ENCODE peak calls at places on chromosomes 12 and 14, in seven cellular contexts. L is IMR-90, U is upper lobe of left lung, Q is heart right ventricle, N is fibroblast of lung, X is uterus, P is psoas muscle. G is an unnamed sample.

GRCh38 chr12:19003110-19003509 is 126.4 kb upstream of the PLEKHA5 start:
- DNase-seq in L (no peak), U (no peak), Q (no peak), N (no peak), X (no peak), P (no peak), G (no peak)

GRCh38 chr14:90398315-90398811 is 1.5 kb downstream of the CALM1 start:
- DNase-seq in L (no peak), U (peak; percentile 59), Q (no peak), N (no peak), X (no peak), P (no peak), G (no peak)

GRCh38 chr12:131860472-131861260 is 32.5 kb downstream of the MMP17 start:
- DNase-seq in L (peak; percentile 57), U (peak; percentile 82), Q (peak; percentile 49), N (peak; percentile 90), X (no peak), P (peak; percentile 76), G (no peak)

GRCh38 chr14:32366256-32366655 is 37.2 kb downstream of the AKAP6 start:
- DNase-seq in L (no peak), U (no peak), Q (no peak), N (peak; percentile 31), X (no peak), P (no peak), G (no peak)

GRCh38 chr14:97166497-97166896 is 369.3 kb downstream of the VRK1 start:
- DNase-seq in L (no peak), U (no peak), Q (no peak), N (no peak), X (no peak), P (no peak), G (no peak)

GRCh38 chr12:121120989-121121755 is 11.5 kb upstream of the P2RX7 start:
- DNase-seq in L (no peak), U (no peak), Q (no peak), N (no peak), X (no peak), P (no peak), G (no peak)

GRCh38 chr14:72089625-72090024 is 157.4 kb downstream of the RGS6 start:
- DNase-seq in L (no peak), U (no peak), Q (no peak), N (no peak), X (no peak), P (no peak), G (no peak)

GRCh38 chr12:45727994-45728624 is 1.4 kb upstream of the ARID2 start:
- DNase-seq in L (peak; percentile 5), U (no peak), Q (no peak), N (no peak), X (no peak), P (no peak), G (no peak)

GRCh38 chr12:18811268-18811667 is 73.3 kb downstream of the CAPZA3 start:
- DNase-seq in L (no peak), U (no peak), Q (no peak), N (peak; percentile 55), X (no peak), P (no peak), G (no peak)

GRCh38 chr12:124078800-124079199 is 105.8 kb downstream of the ZNF664 start:
- DNase-seq in L (no peak), U (peak; percentile 68), Q (no peak), N (no peak), X (no peak), P (no peak), G (no peak)

GRCh38 chr12:130288201-130288600 is 49.5 kb upstream of the PIWIL1 start:
- DNase-seq in L (no peak), U (no peak), Q (no peak), N (no peak), X (no peak), P (no peak), G (no peak)

GRCh38 chr12:22285871-22286270 is 48.6 kb downstream of the ST8SIA1 start:
- DNase-seq in L (no peak), U (no peak), Q (no peak), N (no peak), X (no peak), P (no peak), G (no peak)

GRCh38 chr14:51521764-51522163 is 129.9 kb upstream of the FRMD6 start:
- DNase-seq in L (peak; percentile 91), U (no peak), Q (no peak), N (peak; percentile 90), X (no peak), P (no peak), G (no peak)

GRCh38 chr14:68569546-68569908 is 223.3 kb downstream of the ZFP36L1 start:
- DNase-seq in L (no peak), U (no peak), Q (no peak), N (no peak), X (no peak), P (no peak), G (no peak)

GRCh38 chr14:73718742-73719251 is 4.6 kb upstream of the PNMA1 start:
- DNase-seq in L (no peak), U (no peak), Q (no peak), N (no peak), X (peak; percentile 78), P (no peak), G (no peak)

GRCh38 chr12:84911331-84912190 is 1.0 kb downstream of the SLC6A15 start:
- DNase-seq in L (peak; percentile 56), U (peak; percentile 36), Q (no peak), N (peak; percentile 90), X (peak; percentile 37), P (no peak), G (no peak)

GRCh38 chr12:16300222-16300621 is 22.7 kb upstream of the SLC15A5 start:
- DNase-seq in L (peak; percentile 11), U (no peak), Q (no peak), N (no peak), X (no peak), P (no peak), G (no peak)

GRCh38 chr14:95979339-95980042 is 59.7 kb upstream of the C14orf132 start:
- DNase-seq in L (no peak), U (no peak), Q (no peak), N (no peak), X (no peak), P (no peak), G (no peak)

GRCh38 chr12:3551386-3551785 is 60.4 kb downstream of the PRMT8 start:
- DNase-seq in L (no peak), U (no peak), Q (peak; percentile 49), N (peak; percentile 16), X (peak; percentile 64), P (peak; percentile 43), G (no peak)

GRCh38 chr12:124754949-124755800 is 108.5 kb downstream of the SCARB1 start:
- DNase-seq in L (peak; percentile 67), U (peak; percentile 94), Q (peak; percentile 83), N (peak; percentile 96), X (peak; percentile 88), P (peak; percentile 84), G (no peak)

GRCh38 chr12:120247183-120247582 is 18.3 kb downstream of the PXN start:
- DNase-seq in L (no peak), U (no peak), Q (no peak), N (no peak), X (no peak), P (no peak), G (no peak)

GRCh38 chr14:31122098-31122611 is 85.4 kb downstream of the HECTD1 start:
- DNase-seq in L (peak; percentile 23), U (no peak), Q (no peak), N (peak; percentile 62), X (no peak), P (no peak), G (no peak)

GRCh38 chr14:87632796-87633195 is 360.2 kb downstream of the GALC start:
- DNase-seq in L (no peak), U (no peak), Q (no peak), N (no peak), X (no peak), P (no peak), G (no peak)

GRCh38 chr14:34711169-34711568 is 3.2 kb downstream of the CFL2 start:
- DNase-seq in L (peak; percentile 94), U (no peak), Q (no peak), N (peak; percentile 83), X (no peak), P (no peak), G (no peak)

GRCh38 chr12:28097221-28097620 is 93.0 kb upstream of the CCDC91 start:
- DNase-seq in L (no peak), U (no peak), Q (no peak), N (no peak), X (no peak), P (no peak), G (no peak)

GRCh38 chr12:49705479-49706267 is 1.5 kb downstream of the FMNL3 start:
- DNase-seq in L (peak; percentile 84), U (peak; percentile 47), Q (peak; percentile 31), N (peak; percentile 60), X (no peak), P (peak; percentile 51), G (no peak)

GRCh38 chr12:132904718-132905328 is 17.4 kb upstream of the CHFR start:
- DNase-seq in L (no peak), U (peak; percentile 72), Q (peak; percentile 88), N (peak; percentile 46), X (peak; percentile 89), P (peak; percentile 79), G (no peak)

GRCh38 chr14:60189923-60190840 is 25.0 kb upstream of the DHRS7 start:
- DNase-seq in L (no peak), U (no peak), Q (no peak), N (peak; percentile 25), X (no peak), P (no peak), G (no peak)
- TF ChIP-seq CTCF in L (no peak), U (no peak), Q (no peak), N (no peak), X (no peak), P (no peak), G (no peak)

GRCh38 chr12:117884161-117884560 is 84.6 kb downstream of the KSR2 start:
- DNase-seq in L (no peak), U (no peak), Q (no peak), N (no peak), X (no peak), P (no peak), G (no peak)
- H3K27me3 ChIP-seq in L (no peaks in the 10 kb centered on the region), U (no peaks in the 10 kb centered on the region), Q (peaks cover 18% of the 10 kb centered on the region), N (no peaks in the 10 kb centered on the region), X (no peaks in the 10 kb centered on the region), P (peaks cover 3% of the 10 kb centered on the region), G (peaks cover 15% of the 10 kb centered on the region)

DNA sequence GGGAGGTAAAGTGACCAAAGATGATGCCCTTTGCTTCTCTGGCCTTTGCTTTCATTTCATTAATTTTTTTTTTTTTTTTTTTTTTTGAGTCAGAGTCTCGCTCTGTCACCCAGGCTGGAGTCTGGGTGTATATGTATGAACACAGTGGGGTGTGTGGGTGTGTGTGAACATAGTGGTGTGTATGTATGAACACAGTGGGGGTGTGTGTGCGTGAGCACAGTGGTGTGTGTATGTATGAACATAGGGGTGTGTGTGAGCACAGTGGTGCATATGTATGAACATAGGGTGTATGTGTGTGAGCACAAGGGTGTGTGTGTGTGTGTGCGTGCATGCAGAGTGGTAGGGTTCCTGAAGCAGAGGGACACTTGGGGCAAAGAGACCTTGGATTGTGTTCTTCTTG is 9.6 kb downstream of the KLC1 start:
- DNase-seq in L (no peak), U (no peak), Q (no peak), N (no peak), X (no peak), P (no peak), G (no peak)
- H3K4me1 ChIP-seq in L (peaks cover 12% of the 10 kb centered on the region), U (peaks cover 31% of the 10 kb centered on the region), Q (peaks cover 56% of the 10 kb centered on the region), N (peaks cover 11% of the 10 kb centered on the region), X (no peaks in the 10 kb centered on the region), P (peaks cover 53% of the 10 kb centered on the region), G (peaks cover 26% of the 10 kb centered on the region)

DNA sequence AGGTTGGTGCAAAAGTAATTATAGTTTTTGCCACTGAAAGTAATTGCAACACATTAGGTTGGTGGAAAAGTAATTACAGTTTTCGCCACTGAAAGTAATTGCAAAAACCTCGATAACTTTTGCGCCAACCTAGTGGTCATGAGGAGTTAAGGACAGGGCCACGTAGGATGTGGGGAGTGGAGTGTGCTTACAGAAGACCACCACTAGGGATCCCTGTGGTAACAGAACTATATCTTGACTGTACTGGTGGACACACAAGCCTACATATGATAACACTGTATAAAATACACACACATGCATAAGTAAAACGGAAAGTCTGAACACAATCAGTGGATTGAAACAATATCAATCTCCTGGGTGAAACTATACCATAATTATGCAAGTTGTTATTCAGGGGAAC is 187.4 kb upstream of the ABCD2 start:
- DNase-seq in L (no peak), U (no peak), Q (no peak), N (no peak), X (no peak), P (no peak), G (no peak)
- TF ChIP-seq CTCF in L (no peak), U (no peak), Q (no peak), N (peak; percentile 24), X (no peak), P (no peak), G (no peak)